ENCODE peak calls at places on chromosomes 1 and 21, in six cellular contexts. D is activated CD4-positive, alpha-beta T cell treated with anti-CD3 and anti-CD28 coated beads, Interleukin-2, amount 10 ng/mL, durations not matched to agents 7 days and 5 days; O is NCI-H510A; L is EL; B is gastrocnemius medialis; P is putamen. N is an unnamed sample.

GRCh38 chr1:161044908-161045748 is 649 bp downstream of the USF1 start:
- DNase-seq in P (peak; percentile 56), D (peak; percentile 78), O (peak; percentile 43), L (peak; percentile 79), B (peak; percentile 71), N (peak; percentile 68)

GRCh38 chr1:199029855-199030254 is 391.0 kb downstream of the PTPRC start:
- DNase-seq in D (no peak), O (no peak), L (peak; percentile 33), B (no peak), P (no peak), N (peak; percentile 56)

GRCh38 chr1:224733021-224733911 is 117.1 kb downstream of the CNIH3 start:
- DNase-seq in B (peak; percentile 30), D (no peak), O (peak; percentile 65), P (no peak), L (peak; percentile 23), N (peak; percentile 57)

GRCh38 chr1:112396668-112397025 is 633 bp downstream of the CTTNBP2NL start:
- DNase-seq in D (no peak), L (peak; percentile 44), B (no peak), P (no peak), O (no peak), N (peak; percentile 51)

GRCh38 chr1:175376194-175376593 is 183.6 kb upstream of the KIAA0040 start:
- DNase-seq in P (no peak), O (no peak), B (no peak), L (no peak), D (no peak), N (peak; percentile 3)

GRCh38 chr21:31502537-31503143 is 156.9 kb upstream of the SOD1 start:
- DNase-seq in O (no peak), P (no peak), L (no peak), B (no peak), D (no peak), N (no peak)

GRCh38 chr1:48576565-48576964 is 104.6 kb upstream of the SPATA6 start:
- DNase-seq in L (no peak), P (no peak), O (no peak), B (no peak), D (no peak), N (no peak)

GRCh38 chr1:16921391-16922185 is at the start of gene CROCC:
- DNase-seq in L (peak; percentile 53), P (no peak), B (no peak), D (peak; percentile 57), O (peak; percentile 79), N (peak; percentile 76)

GRCh38 chr1:84862810-84863251 is 30.2 kb downstream of the LPAR3 start:
- DNase-seq in L (no peak), O (no peak), P (no peak), B (no peak), D (peak; percentile 82), N (peak; percentile 16)

GRCh38 chr1:167409183-167409582 is 109.1 kb downstream of the CD247 start:
- DNase-seq in O (no peak), B (no peak), L (no peak), D (no peak), P (no peak), N (no peak)

GRCh38 chr21:28936036-28936435 is 56.6 kb downstream of the LTN1 start:
- DNase-seq in O (no peak), D (no peak), L (no peak), B (no peak), P (no peak), N (no peak)

GRCh38 chr1:31183126-31183525 is 56.6 kb downstream of the NKAIN1 start:
- DNase-seq in D (no peak), P (no peak), L (no peak), O (no peak), B (no peak), N (no peak)

N was measured in astrocyte of the hippocampus.